ENCODE peak calls at places on chromosome 21, in five cellular contexts. L, A, X, R and Q are unnamed samples.

GRCh38 chr21:42301371-42302291 is 13.6 kb downstream of the TFF3 start:
- DNase-seq in L (no peak), A (no peak), X (no peak), R (no peak), Q (no peak)

GRCh38 chr21:17798796-17799195 is 20.4 kb downstream of the C21orf91 start:
- DNase-seq in L (no peak), A (no peak), X (no peak), R (no peak), Q (no peak)

GRCh38 chr21:24023402-24023801 is 1583.9 kb downstream of the MRPL39 start:
- DNase-seq in L (no peak), A (no peak), X (no peak), R (no peak), Q (no peak)

GRCh38 chr21:44333701-44334636 is 5.2 kb downstream of the CFAP410 start:
- DNase-seq in L (no peak), A (no peak), X (no peak), R (no peak), Q (no peak)

GRCh38 chr21:31901342-31901741 is 28.5 kb downstream of the HUNK start:
- DNase-seq in L (no peak), A (no peak), X (no peak), R (no peak), Q (no peak)

GRCh38 chr21:36109868-36110267 is 25.0 kb upstream of the CBR3 start:
- DNase-seq in L (no peak), A (no peak), X (no peak), R (peak), Q (no peak)

GRCh38 chr21:31656199-31657095 is 3.0 kb upstream of the SOD1 start:
- DNase-seq in L (no peak), A (no peak), X (peak), R (no peak), Q (no peak)

GRCh38 chr21:25952306-25952705 is 217.5 kb downstream of the GABPA start:
- DNase-seq in L (no peak), A (no peak), X (no peak), R (no peak), Q (no peak)

GRCh38 chr21:23292292-23292691 is 2294.1 kb downstream of the NCAM2 start:
- DNase-seq in L (no peak), A (no peak), X (no peak), R (no peak), Q (no peak)

GRCh38 chr21:34336245-34336644 is 27.6 kb upstream of the KCNE2 start:
- DNase-seq in L (no peak), A (no peak), X (no peak), R (no peak), Q (no peak)

GRCh38 chr21:34670220-34670961 is 1.6 kb downstream of the CLIC6 start:
- DNase-seq in L (peak), A (no peak), X (peak), R (peak), Q (no peak)

GRCh38 chr21:43311303-43311817 is 115.6 kb downstream of the SIK1 start:
- DNase-seq in L (no peak), A (no peak), X (no peak), R (no peak), Q (no peak)

GRCh38 chr21:37914211-37914900 is 1.9 kb downstream of the KCNJ6 start:
- DNase-seq in L (peak), A (no peak), X (peak), R (peak), Q (no peak)

GRCh38 chr21:44854664-44855446 is 18.6 kb downstream of the PTTG1IP start:
- DNase-seq in L (no peak), A (no peak), X (no peak), R (peak), Q (no peak)

GRCh38 chr21:34983680-34984086 is 65.4 kb downstream of the RUNX1 start:
- DNase-seq in L (no peak), A (no peak), X (no peak), R (no peak), Q (no peak)

GRCh38 chr21:41927727-41928409 is 25.9 kb downstream of the C2CD2 start:
- DNase-seq in L (no peak), A (no peak), X (no peak), R (no peak), Q (no peak)

GRCh38 chr21:46564391-46564790 is 40.5 kb downstream of the S100B start:
- DNase-seq in L (peak), A (no peak), X (no peak), R (no peak), Q (no peak)

GRCh38 chr21:28799926-28800325 is 192.8 kb downstream of the LTN1 start:
- DNase-seq in L (no peak), A (no peak), X (no peak), R (no peak), Q (no peak)

GRCh38 chr21:14911351-14911750 is 153.4 kb downstream of the NRIP1 start:
- DNase-seq in L (no peak), A (no peak), X (no peak), R (no peak), Q (no peak)

GRCh38 chr21:25911730-25912401 is 177.1 kb downstream of the GABPA start:
- DNase-seq in L (no peak), A (no peak), X (no peak), R (no peak), Q (no peak)

GRCh38 chr21:42775891-42776290 is 103.4 kb downstream of the WDR4 start:
- DNase-seq in L (no peak), A (no peak), X (no peak), R (no peak), Q (no peak)

GRCh38 chr21:38140192-38140905 is 116.4 kb upstream of the KCNJ15 start:
- DNase-seq in L (no peak), A (no peak), X (no peak), R (peak), Q (no peak)

GRCh38 chr21:33238565-33239255 is 9.0 kb downstream of the IFNAR2 start:
- DNase-seq in L (no peak), A (no peak), X (no peak), R (no peak), Q (peak)

GRCh38 chr21:34345892-34346291 is 17.9 kb upstream of the KCNE2 start:
- DNase-seq in L (no peak), A (no peak), X (no peak), R (no peak), Q (no peak)

GRCh38 chr21:33359446-33359845 is 34.7 kb downstream of the IFNAR1 start:
- DNase-seq in L (no peak), A (no peak), X (no peak), R (no peak), Q (no peak)

GRCh38 chr21:26939532-26940181 is 27.2 kb downstream of the ADAMTS5 start:
- DNase-seq in L (peak), A (no peak), X (no peak), R (no peak), Q (no peak)

GRCh38 chr21:42298237-42298636 is 17.0 kb downstream of the TFF3 start:
- DNase-seq in L (no peak), A (no peak), X (no peak), R (no peak), Q (no peak)

GRCh38 chr21:46048926-46049889 is 48.7 kb upstream of the COL6A2 start:
- DNase-seq in L (no peak), A (no peak), X (no peak), R (no peak), Q (no peak)